ENCODE peak calls at places on chromosome 4, in ten cellular contexts. F is GM12878, H is body of pancreas, C is GM23248, W is HCT116, U is uterus, P is fibroblast of lung, L is pancreas, E is psoas muscle, J is brain microvascular endothelial cell. Z is an unnamed sample.

GRCh38 chr4:40736910-40737309 is 12.8 kb upstream of the NSUN7 start:
- DNase-seq in F (no peak), W (peak), E (no peak), C (peak), P (peak), J (no peak), L (no peak), H (no peak), U (no peak), Z (no peak)

GRCh38 chr4:187603093-187603395 is 392.5 kb upstream of the ZFP42 start:
- DNase-seq in J (peak), E (no peak), U (no peak), W (no peak), H (no peak), L (no peak), P (peak), F (no peak), C (peak), Z (no peak)

GRCh38 chr4:128220286-128221235 is 67.1 kb downstream of the PGRMC2 start:
- DNase-seq in L (no peak), C (peak), P (peak), F (no peak), U (no peak), W (peak), E (no peak), H (no peak), J (peak), Z (no peak)

GRCh38 chr4:67522851-67523671 is 22.2 kb downstream of the CENPC start:
- DNase-seq in P (peak), C (no peak), J (peak), F (no peak), L (no peak), U (no peak), W (no peak), E (no peak), H (no peak), Z (no peak)

GRCh38 chr4:41217020-41217333 is 2.6 kb upstream of the APBB2 start:
- DNase-seq in J (no peak), L (no peak), H (no peak), W (no peak), U (no peak), F (no peak), C (no peak), P (no peak), E (no peak), Z (no peak)

GRCh38 chr4:57303012-57303751 is 193.0 kb upstream of the IGFBP7 start:
- DNase-seq in W (no peak), H (no peak), J (peak), P (peak), U (no peak), L (no peak), C (no peak), F (no peak), E (no peak), Z (no peak)

GRCh38 chr4:26441771-26442170 is 48.5 kb downstream of the CCKAR start:
- DNase-seq in C (no peak), P (no peak), J (no peak), E (no peak), W (no peak), F (no peak), H (no peak), U (no peak), L (no peak), Z (no peak)

GRCh38 chr4:110516106-110516922 is 40.4 kb downstream of the ENPEP start:
- DNase-seq in E (peak), F (peak), W (peak), J (peak), P (peak), H (peak), C (peak), U (peak), L (peak), Z (peak)

GRCh38 chr4:27917381-27917780 is 1056.7 kb downstream of the STIM2 start:
- DNase-seq in C (no peak), H (no peak), L (no peak), W (no peak), E (no peak), J (no peak), F (no peak), U (no peak), P (no peak), Z (no peak)

GRCh38 chr4:168501407-168501806 is 4.6 kb downstream of the PALLD start:
- DNase-seq in L (peak), U (no peak), W (no peak), P (no peak), F (no peak), C (no peak), E (no peak), H (peak), J (no peak), Z (no peak)

GRCh38 chr4:167688660-167689142 is 403.6 kb upstream of the ANXA10 start:
- DNase-seq in W (no peak), H (no peak), F (no peak), E (no peak), J (no peak), P (no peak), L (no peak), C (no peak), U (no peak), Z (no peak)

GRCh38 chr4:152575533-152575932 is 39.6 kb upstream of the FBXW7 start:
- DNase-seq in C (no peak), E (no peak), J (no peak), H (no peak), U (no peak), P (no peak), F (no peak), W (no peak), L (no peak), Z (no peak)

GRCh38 chr4:1205641-1206298 is 33.4 kb upstream of the SPON2 start:
- DNase-seq in J (no peak), U (peak), E (no peak), P (no peak), H (peak), F (no peak), C (no peak), L (no peak), W (no peak), Z (no peak)

GRCh38 chr4:153488719-153489384 is 22.7 kb downstream of the TMEM131L start:
- DNase-seq in J (peak), P (peak), E (peak), U (no peak), C (peak), F (peak), H (no peak), W (no peak), L (no peak), Z (no peak)

GRCh38 chr4:185700048-185700447 is 111.9 kb downstream of the SORBS2 start:
- DNase-seq in C (peak), J (no peak), L (no peak), F (no peak), U (no peak), E (no peak), P (peak), W (no peak), H (no peak), Z (no peak)

GRCh38 chr4:188822698-188823097 is 683.5 kb downstream of the TRIML1 start:
- DNase-seq in P (no peak), J (no peak), F (no peak), W (peak), H (no peak), E (peak), C (no peak), U (no peak), L (no peak), Z (no peak)

GRCh38 chr4:103397527-103397926 is 199.4 kb upstream of the CENPE start:
- DNase-seq in C (no peak), W (no peak), U (no peak), E (no peak), L (no peak), F (no peak), H (no peak), J (no peak), P (no peak), Z (no peak)

GRCh38 chr4:120070191-120070590 is 3.5 kb upstream of the MAD2L1 start:
- DNase-seq in F (no peak), P (peak), C (peak), J (no peak), W (no peak), L (no peak), U (no peak), E (no peak), H (no peak), Z (no peak)

GRCh38 chr4:125573368-125573767 is 258.6 kb downstream of the FAT4 start:
- DNase-seq in E (no peak), P (no peak), H (no peak), C (no peak), L (no peak), J (no peak), F (no peak), U (no peak), W (no peak), Z (no peak)

GRCh38 chr4:53908661-53909078 is 155.7 kb downstream of the CHIC2 start:
- DNase-seq in J (peak), E (no peak), P (peak), C (peak), L (peak), H (peak), W (peak), U (peak), F (peak), Z (no peak)

GRCh38 chr4:18020145-18020670 is 1.3 kb downstream of the LCORL start:
- DNase-seq in U (no peak), F (no peak), E (no peak), W (no peak), C (peak), L (no peak), H (no peak), J (no peak), P (peak), Z (no peak)

GRCh38 chr4:30716158-30716557 is 4.0 kb upstream of the PCDH7 start:
- DNase-seq in F (no peak), E (no peak), U (no peak), C (peak), P (peak), H (no peak), J (no peak), W (peak), L (no peak), Z (no peak)

GRCh38 chr4:184802203-184803015 is 23.4 kb downstream of the ACSL1 start:
- DNase-seq in W (no peak), L (no peak), P (peak), C (peak), F (no peak), U (no peak), H (no peak), E (no peak), J (no peak), Z (no peak)

GRCh38 chr4:148094149-148094548 is 348.1 kb downstream of the NR3C2 start:
- DNase-seq in J (no peak), W (no peak), H (no peak), P (no peak), C (no peak), F (no peak), L (no peak), E (no peak), U (no peak), Z (no peak)

GRCh38 chr4:124631760-124632159 is 80.8 kb downstream of the ANKRD50 start:
- DNase-seq in J (peak), E (no peak), U (peak), C (peak), P (peak), F (no peak), L (peak), W (peak), H (peak), Z (no peak)

GRCh38 chr4:142696334-142697122 is 149.6 kb downstream of the INPP4B start:
- DNase-seq in C (peak), U (no peak), H (no peak), J (no peak), F (no peak), P (no peak), L (no peak), W (no peak), E (no peak), Z (no peak)

GRCh38 chr4:95838192-95838591 is 1.7 kb upstream of the PDHA2 start:
- DNase-seq in E (no peak), P (no peak), J (no peak), C (no peak), F (no peak), L (no peak), H (no peak), W (no peak), U (no peak), Z (no peak)

GRCh38 chr4:108118505-108118904 is 50.2 kb downstream of the LEF1 start:
- DNase-seq in L (no peak), U (no peak), P (no peak), E (no peak), H (no peak), W (no peak), C (no peak), J (peak), F (peak), Z (no peak)

GRCh38 chr4:181301735-181302380 is 941.3 kb upstream of the TENM3 start:
- DNase-seq in W (peak), L (peak), H (peak), J (peak), E (peak), P (peak), U (no peak), F (no peak), C (peak), Z (peak)

GRCh38 chr4:152054731-152055130 is 293.9 kb upstream of the GATB start:
- DNase-seq in P (no peak), U (no peak), C (no peak), E (no peak), W (no peak), H (no peak), L (no peak), J (no peak), F (no peak), Z (no peak)

GRCh38 chr4:1826531-1827350 is 29.2 kb downstream of the LETM1 start:
- DNase-seq in W (no peak), P (no peak), H (no peak), L (no peak), J (no peak), U (no peak), F (no peak), E (no peak), C (no peak), Z (no peak)

GRCh38 chr4:76993787-76994641 is 44.5 kb downstream of the SEPTIN11 start:
- DNase-seq in U (no peak), E (peak), J (no peak), W (no peak), P (no peak), L (no peak), F (peak), C (no peak), H (peak), Z (no peak)

GRCh38 chr4:141350122-141350904 is 129.6 kb downstream of the ZNF330 start:
- DNase-seq in P (peak), H (peak), J (peak), L (peak), F (no peak), U (peak), E (no peak), C (peak), W (no peak), Z (no peak)

DNA sequence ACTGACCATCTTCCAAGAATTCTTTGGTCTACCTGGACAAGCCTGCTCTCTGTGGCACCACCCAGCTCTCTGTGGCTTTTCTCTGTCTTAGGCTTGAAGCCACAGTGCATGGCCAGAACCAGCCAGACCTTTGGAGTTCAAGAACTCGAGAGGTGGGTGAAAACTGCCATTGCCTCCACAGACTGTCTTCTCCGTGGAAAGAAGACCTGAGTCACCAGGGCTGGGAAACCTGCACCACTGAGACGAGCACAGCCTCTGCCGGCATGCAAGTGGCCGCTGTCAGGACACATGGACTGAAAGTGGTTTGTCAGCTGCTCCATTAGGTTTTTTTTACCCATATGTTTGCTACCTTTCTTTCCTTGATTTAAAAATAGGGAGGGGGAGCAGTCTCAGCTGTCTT is 74.5 kb downstream of the MGST2 start:
- DNase-seq in P (peak), W (no peak), U (peak), L (no peak), C (no peak), J (no peak), H (peak), E (peak), F (no peak), Z (peak)
- H3K27ac ChIP-seq in P (no peak), W (no peak), U (peak), L (peak), C (peak), J (no peak), H (peak), E (peak), F (no peak), Z (peak)

GRCh38 chr4:94575652-94576051 is 123.9 kb downstream of the PDLIM5 start:
- DNase-seq in C (no peak), U (no peak), F (no peak), L (no peak), P (no peak), W (no peak), J (no peak), E (no peak), H (no peak), Z (no peak)
- H3K27ac ChIP-seq in C (no peak), U (no peak), F (no peak), L (no peak), P (no peak), W (no peak), J (no peak), E (peak), H (no peak), Z (no peak)

GRCh38 chr4:6002926-6003325 is 15.3 kb downstream of the C4orf50 start:
- DNase-seq in F (no peak), J (no peak), L (no peak), C (no peak), P (no peak), E (no peak), H (no peak), W (no peak), U (no peak), Z (no peak)

GRCh38 chr4:5999830-6000365 is 18.3 kb downstream of the C4orf50 start:
- DNase-seq in F (no peak), U (no peak), P (no peak), W (no peak), J (no peak), L (no peak), C (no peak), E (peak), H (no peak), Z (no peak)

GRCh38 chr4:6005175-6005574 is 13.1 kb downstream of the C4orf50 start:
- DNase-seq in E (no peak), U (no peak), H (no peak), C (no peak), F (no peak), L (no peak), P (no peak), J (no peak), W (no peak), Z (no peak)

GRCh38 chr4:5998333-5998936 is 19.8 kb downstream of the C4orf50 start:
- DNase-seq in U (peak), L (peak), W (peak), C (peak), F (no peak), J (peak), P (peak), H (peak), E (peak), Z (peak)

GRCh38 chr4:6001965-6002833 is 16.0 kb downstream of the C4orf50 start:
- DNase-seq in E (no peak), C (no peak), P (no peak), F (no peak), J (no peak), U (no peak), H (no peak), W (no peak), L (no peak), Z (no peak)
- H3K27ac ChIP-seq in E (no peak), C (no peak), P (no peak), F (no peak), J (no peak), U (no peak), H (no peak), W (no peak), L (no peak), Z (no peak)

GRCh38 chr4:23932935-23933334 is 43.1 kb upstream of the PPARGC1A start:
- DNase-seq in F (no peak), P (peak), L (no peak), H (no peak), J (no peak), W (no peak), E (no peak), U (no peak), C (peak), Z (no peak)
- H3K27ac ChIP-seq in F (no peak), P (no peak), L (no peak), H (no peak), J (no peak), W (no peak), E (peak), U (no peak), C (no peak), Z (no peak)

GRCh38 chr4:75935628-75936027 is 5.2 kb downstream of the NAAA start:
- DNase-seq in C (no peak), H (no peak), P (no peak), L (no peak), W (no peak), F (no peak), E (no peak), J (no peak), U (no peak), Z (no peak)
- H3K27ac ChIP-seq in C (no peak), H (no peak), P (no peak), L (no peak), W (no peak), F (no peak), E (no peak), J (no peak), U (no peak), Z (no peak)

DNA sequence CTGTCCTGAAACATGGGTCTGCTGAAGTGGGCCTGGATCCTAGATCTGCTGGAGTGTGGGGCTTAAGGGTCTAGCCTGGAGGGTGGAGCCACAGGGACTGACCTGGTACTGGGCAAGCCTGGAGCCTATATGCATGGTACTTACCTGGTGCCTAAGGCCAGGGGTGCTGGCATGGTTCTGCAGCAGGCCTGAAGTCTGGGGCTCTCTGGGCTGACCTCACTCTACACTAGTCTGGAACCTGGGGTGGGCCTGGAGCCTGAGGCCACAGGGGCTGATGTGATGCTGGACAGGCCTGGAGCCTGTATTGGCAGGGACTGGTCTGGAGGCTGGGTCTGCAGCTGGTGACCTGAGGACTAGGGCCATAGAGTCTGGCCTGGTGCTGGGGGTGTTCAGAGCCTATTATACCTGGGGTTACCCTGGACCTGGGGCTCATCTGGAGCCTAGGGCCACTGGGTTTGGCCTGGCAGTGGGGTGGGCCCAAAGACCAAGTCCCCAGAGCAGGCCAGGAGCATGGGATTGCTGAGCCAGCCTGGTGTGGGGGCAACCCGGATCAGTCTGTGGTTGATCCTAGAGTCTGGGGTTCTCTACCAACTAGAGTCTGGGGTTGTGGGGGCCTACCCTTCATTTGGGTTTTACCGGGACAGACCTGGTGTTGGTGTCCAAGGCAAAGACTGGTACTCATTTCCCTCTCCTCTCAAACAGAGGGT is 179.6 kb downstream of the SLC4A4 start:
- DNase-seq in H (no peak), J (no peak), L (no peak), P (no peak), U (no peak), E (no peak), F (no peak), W (no peak), C (no peak), Z (no peak)
- H3K27ac ChIP-seq in H (no peak), J (no peak), L (no peak), P (no peak), U (no peak), E (no peak), F (no peak), W (no peak), C (no peak), Z (no peak)

Z was measured in substantia nigra.